ENCODE peak calls at places on chromosomes 7 and 10, in five cellular contexts. O is cardiac fibroblast, G is bronchial epithelial cell, S is stomach, M is PC-9. Q is an unnamed sample.

GRCh38 chr7:25431956-25432355 is 203.7 kb upstream of the NPVF start:
- DNase-seq in O (no peak), G (no peak), S (no peak), M (no peak), Q (no peak)

GRCh38 chr10:89518876-89519842 is 16.2 kb downstream of the SLC16A12 start:
- DNase-seq in O (peak), G (no peak), S (no peak), M (no peak), Q (peak)

GRCh38 chr7:98556288-98556687 is 60.8 kb upstream of the NPTX2 start:
- DNase-seq in O (no peak), G (no peak), S (no peak), M (no peak), Q (no peak)

GRCh38 chr7:144027070-144027469 is 21.7 kb upstream of the OR2A5 start:
- DNase-seq in O (peak), G (peak), S (no peak), M (no peak), Q (peak)

GRCh38 chr10:31646519-31646918 is 282.1 kb downstream of the ARHGAP12 start:
- DNase-seq in O (no peak), G (peak), S (no peak), M (no peak), Q (no peak)

GRCh38 chr10:100980327-100981110 is 6.8 kb downstream of the MRPL43 start:
- DNase-seq in O (no peak), G (no peak), S (peak), M (no peak), Q (no peak)

GRCh38 chr10:88152720-88153119 is 289.3 kb downstream of the PTEN start:
- DNase-seq in O (peak), G (peak), S (no peak), M (peak), Q (peak)

GRCh38 chr7:155356323-155357105 is 58.8 kb downstream of the INSIG1 start:
- DNase-seq in O (no peak), G (peak), S (no peak), M (no peak), Q (no peak)

GRCh38 chr7:98285132-98286092 is 3.9 kb downstream of the BRI3 start:
- DNase-seq in O (no peak), G (no peak), S (no peak), M (no peak), Q (no peak)

GRCh38 chr7:16189026-16189715 is 232.2 kb downstream of the CRPPA start:
- DNase-seq in O (peak), G (peak), S (no peak), M (no peak), Q (peak)

GRCh38 chr7:32256811-32257210 is 186.6 kb upstream of the PDE1C start:
- DNase-seq in O (no peak), G (no peak), S (no peak), M (no peak), Q (no peak)

GRCh38 chr10:11959966-11960365 is 82.6 kb downstream of the UPF2 start:
- DNase-seq in O (no peak), G (no peak), S (no peak), M (no peak), Q (no peak)

GRCh38 chr10:132527338-132528063 is 10.1 kb upstream of the INPP5A start:
- DNase-seq in O (no peak), G (no peak), S (no peak), M (no peak), Q (no peak)

GRCh38 chr7:157436763-157437480 is 100.1 kb downstream of the DNAJB6 start:
- DNase-seq in O (no peak), G (no peak), S (no peak), M (no peak), Q (no peak)

GRCh38 chr10:90985301-90985700 is 64.4 kb upstream of the ANKRD1 start:
- DNase-seq in O (no peak), G (no peak), S (no peak), M (no peak), Q (no peak)

GRCh38 chr7:36161996-36162395 is 8.9 kb downstream of the EEPD1 start:
- DNase-seq in O (no peak), G (peak), S (no peak), M (peak), Q (no peak)

GRCh38 chr7:142438235-142438922 is 180.5 kb upstream of the PRSS58 start:
- DNase-seq in O (peak), G (peak), S (no peak), M (no peak), Q (peak)

GRCh38 chr7:22219036-22219435 is 137.9 kb downstream of the RAPGEF5 start:
- DNase-seq in O (peak), G (no peak), S (no peak), M (no peak), Q (peak)

GRCh38 chr7:143987513-143987912 is 12.6 kb upstream of the OR6B1 start:
- DNase-seq in O (no peak), G (no peak), S (no peak), M (no peak), Q (no peak)

GRCh38 chr7:74262639-74263398 is 8.6 kb upstream of the RFC2 start:
- DNase-seq in O (no peak), G (no peak), S (no peak), M (peak), Q (no peak)

GRCh38 chr10:3427316-3427715 is 254.7 kb upstream of the PITRM1 start:
- DNase-seq in O (peak), G (no peak), S (no peak), M (no peak), Q (no peak)

GRCh38 chr7:4416436-4417092 is 265.5 kb upstream of the FOXK1 start:
- DNase-seq in O (peak), G (no peak), S (peak), M (no peak), Q (peak)

GRCh38 chr7:23955600-23956149 is 245.7 kb downstream of the STK31 start:
- DNase-seq in O (no peak), G (no peak), S (no peak), M (no peak), Q (no peak)

GRCh38 chr7:45708046-45708950 is 134.1 kb downstream of the ADCY1 start:
- DNase-seq in O (no peak), G (no peak), S (no peak), M (no peak), Q (no peak)

GRCh38 chr7:94368371-94368791 is 26.3 kb upstream of the COL1A2 start:
- DNase-seq in O (peak), G (peak), S (no peak), M (no peak), Q (peak)

GRCh38 chr7:28984631-28985030 is 26.5 kb upstream of the TRIL start:
- DNase-seq in O (peak), G (peak), S (peak), M (peak), Q (peak)

GRCh38 chr7:126803060-126803665 is 449.6 kb downstream of the GRM8 start:
- DNase-seq in O (peak), G (peak), S (peak), M (peak), Q (peak)

GRCh38 chr10:97525086-97525485 is 26.4 kb downstream of the UBTD1 start:
- DNase-seq in O (no peak), G (no peak), S (no peak), M (no peak), Q (no peak)

GRCh38 chr7:17105701-17106100 is 192.8 kb upstream of the AHR start:
- DNase-seq in O (peak), G (no peak), S (no peak), M (no peak), Q (peak)

GRCh38 chr10:110868981-110869380 is 2.7 kb upstream of the PDCD4 start:
- DNase-seq in O (no peak), G (no peak), S (no peak), M (no peak), Q (no peak)

GRCh38 chr10:84234508-84234907 is 6.8 kb downstream of the LRIT1 start:
- DNase-seq in O (no peak), G (no peak), S (no peak), M (no peak), Q (no peak)

GRCh38 chr10:28137907-28138880 is 139.3 kb upstream of the ODAD2 start:
- DNase-seq in O (no peak), G (no peak), S (no peak), M (no peak), Q (no peak)

GRCh38 chr10:123318516-123318915 is 164.3 kb downstream of the BUB3 start:
- DNase-seq in O (no peak), G (no peak), S (no peak), M (no peak), Q (no peak)

GRCh38 chr7:79653136-79653631 is 199.7 kb upstream of the MAGI2 start:
- DNase-seq in O (no peak), G (peak), S (no peak), M (no peak), Q (no peak)

GRCh38 chr7:43764807-43765491 is 6.5 kb downstream of the BLVRA start:
- DNase-seq in O (peak), G (peak), S (no peak), M (peak), Q (peak)

GRCh38 chr7:80721880-80722595 is 83.6 kb downstream of the CD36 start:
- DNase-seq in O (peak), G (peak), S (no peak), M (peak), Q (peak)

GRCh38 chr7:39527296-39527695 is 38.9 kb upstream of the YAE1 start:
- DNase-seq in O (peak), G (no peak), S (no peak), M (no peak), Q (peak)
- TF ChIP-seq CTCF in O (no peak), G (no peak), S (no peak), M (no peak), Q (no peak)

GRCh38 chr7:116211006-116211912 is 920 bp downstream of the TES start:
- DNase-seq in O (peak), G (peak), S (peak), M (peak), Q (peak)
- H3K4me3 ChIP-seq in O (peak), G (peak), S (peak), M (peak), Q (peak)

DNA sequence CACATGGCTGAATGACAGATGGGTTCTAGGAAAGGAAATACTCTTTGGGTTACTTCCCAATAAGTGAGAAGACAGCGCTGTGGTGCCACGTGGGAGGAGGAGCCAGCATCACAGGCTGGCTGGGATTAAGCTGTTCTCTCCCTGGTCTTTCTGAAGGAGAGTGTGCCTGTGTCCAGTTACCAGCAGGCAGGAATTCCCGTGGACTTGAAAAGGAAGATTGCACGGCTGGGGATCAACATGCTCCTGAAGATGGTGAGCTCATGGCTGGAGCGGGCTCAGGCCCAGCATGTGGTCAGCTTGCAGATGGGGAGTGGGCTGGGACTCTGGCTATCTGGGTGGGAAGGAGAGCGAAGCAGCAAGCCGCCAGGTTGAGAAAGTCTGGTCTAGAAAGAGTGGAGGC is 8.1 kb downstream of the ADCK2 start:
- DNase-seq in O (no peak), G (no peak), S (peak), M (peak), Q (no peak)
- TF ChIP-seq CTCF in O (no peak), G (no peak), S (no peak), M (no peak), Q (no peak)

DNA sequence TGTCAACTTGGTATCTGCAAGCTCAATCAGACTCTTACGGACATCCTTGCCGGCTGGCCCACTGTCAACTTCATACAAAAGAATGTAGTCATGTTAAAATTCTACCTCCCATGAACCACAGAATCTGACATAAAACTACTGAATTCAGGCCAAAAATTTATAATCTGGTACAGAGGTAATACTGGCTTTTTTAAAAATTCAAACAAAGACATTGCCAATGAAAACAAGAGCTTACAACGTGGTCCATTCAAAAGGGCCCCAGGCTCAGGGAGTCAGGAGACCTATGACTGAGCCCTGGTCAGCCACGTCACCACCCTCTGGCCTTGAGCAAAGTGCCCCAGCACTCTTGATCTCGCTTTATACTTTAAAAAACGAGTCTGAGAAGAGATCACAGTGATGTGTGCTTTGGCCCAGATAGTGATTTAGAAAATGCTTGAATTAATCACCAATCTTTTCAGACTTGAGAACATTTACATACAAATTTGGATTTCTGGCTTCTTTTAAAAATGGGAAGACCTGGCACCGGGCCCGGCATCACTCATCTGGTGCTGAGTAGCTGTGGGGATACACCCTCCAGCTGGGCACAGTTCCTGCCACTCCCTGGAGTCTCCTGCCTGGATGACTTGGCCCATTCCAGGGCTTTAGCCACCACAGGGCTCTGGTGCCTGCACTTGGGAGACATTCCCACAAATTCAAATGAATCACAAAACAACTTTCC is 94.1 kb downstream of the PIP4K2A start:
- DNase-seq in O (peak), G (peak), S (peak), M (peak), Q (peak)
- H3K4me3 ChIP-seq in O (no peak), G (no peak), S (no peak), M (no peak), Q (no peak)

DNA sequence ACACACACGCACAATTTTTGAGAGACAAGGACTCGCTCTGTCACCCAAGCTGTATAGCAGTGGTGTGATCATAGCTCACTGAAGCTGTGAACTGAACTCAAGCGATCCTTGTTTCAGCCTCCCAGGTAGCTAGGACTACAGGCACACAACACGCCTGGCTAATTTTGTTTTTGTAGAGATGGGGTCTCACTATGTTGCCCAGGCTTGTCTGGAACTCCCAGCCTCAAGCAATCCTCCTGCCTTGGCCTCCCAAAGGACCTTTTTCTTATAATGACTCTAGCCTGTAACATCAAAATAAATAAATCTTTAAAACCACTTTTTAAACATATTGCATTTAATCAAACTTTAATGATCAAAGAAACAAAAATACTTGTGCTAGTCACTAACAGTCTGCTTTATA is 140.9 kb upstream of the FGFR2 start:
- DNase-seq in O (no peak), G (no peak), S (no peak), M (no peak), Q (no peak)
- TF ChIP-seq CTCF in O (no peak), G (no peak), S (no peak), M (no peak), Q (no peak)

GRCh38 chr7:40717242-40717641 is 582.4 kb downstream of the SUGCT start:
- DNase-seq in O (peak), G (peak), S (peak), M (peak), Q (peak)
- H3K4me3 ChIP-seq in O (peak), G (no peak), S (peak), M (no peak), Q (peak)

GRCh38 chr10:121848082-121848481 is 79.7 kb downstream of the ATE1 start:
- DNase-seq in O (no peak), G (no peak), S (no peak), M (no peak), Q (no peak)
- TF ChIP-seq CTCF in O (no peak), G (no peak), S (no peak), M (no peak), Q (no peak)

GRCh38 chr7:66741706-66742053 is 1.1 kb downstream of the RABGEF1 start:
- DNase-seq in O (peak), G (no peak), S (no peak), M (no peak), Q (peak)

GRCh38 chr7:66751945-66752344 is 11.4 kb downstream of the RABGEF1 start:
- DNase-seq in O (no peak), G (no peak), S (no peak), M (no peak), Q (no peak)

GRCh38 chr7:66748791-66749190 is 8.3 kb downstream of the RABGEF1 start:
- DNase-seq in O (no peak), G (no peak), S (peak), M (no peak), Q (peak)

GRCh38 chr7:66748127-66748511 is 7.6 kb downstream of the RABGEF1 start:
- DNase-seq in O (no peak), G (no peak), S (no peak), M (no peak), Q (peak)

DNA sequence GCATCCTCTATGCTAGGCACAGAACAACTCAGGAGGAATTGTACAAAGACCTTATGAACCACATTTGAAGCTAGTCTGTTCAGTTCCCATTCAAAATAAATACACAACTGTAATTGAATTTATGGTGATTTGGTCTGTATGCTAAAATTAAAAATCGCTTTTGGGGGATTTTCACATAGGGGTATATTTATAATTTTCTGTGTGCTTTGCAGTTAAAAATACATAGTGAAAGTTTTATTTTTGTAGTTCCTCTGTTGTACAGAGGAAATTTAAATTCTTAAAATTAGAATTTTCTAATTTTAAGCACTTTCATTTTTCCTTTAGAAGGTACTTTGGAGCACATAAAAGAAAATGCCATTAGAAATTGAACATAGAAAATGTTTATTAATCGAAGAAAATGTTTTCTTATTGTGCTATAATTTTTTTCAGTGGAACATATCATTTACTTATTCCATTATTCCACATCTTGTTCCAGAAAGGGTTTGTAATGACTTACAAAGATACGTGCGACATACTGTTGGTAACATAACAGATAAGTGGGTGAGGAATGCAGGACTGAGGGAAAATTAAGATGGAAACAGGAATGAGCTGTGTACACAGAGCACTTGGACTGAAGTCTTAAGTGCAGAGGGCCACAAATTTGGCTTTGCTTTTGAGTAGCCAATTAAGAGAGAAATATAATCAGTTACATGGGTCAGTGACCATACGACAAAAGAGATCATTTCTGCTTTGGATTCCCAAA is 7.0 kb downstream of the RABGEF1 start:
- DNase-seq in O (no peak), G (no peak), S (no peak), M (no peak), Q (peak)
- H3K4me3 ChIP-seq in O (no peak), G (no peak), S (no peak), M (no peak), Q (no peak)

GRCh38 chr7:149863500-149863899 is 10.3 kb upstream of the ATP6V0E2 start:
- DNase-seq in O (no peak), G (no peak), S (no peak), M (no peak), Q (no peak)

GRCh38 chr7:149860821-149861727 is 12.7 kb upstream of the ATP6V0E2 start:
- DNase-seq in O (no peak), G (no peak), S (no peak), M (no peak), Q (no peak)

GRCh38 chr7:149859881-149860280 is 13.9 kb upstream of the ATP6V0E2 start:
- DNase-seq in O (no peak), G (no peak), S (no peak), M (no peak), Q (no peak)

GRCh38 chr7:149862156-149862555 is 11.6 kb upstream of the ATP6V0E2 start:
- DNase-seq in O (no peak), G (no peak), S (no peak), M (no peak), Q (no peak)

DNA sequence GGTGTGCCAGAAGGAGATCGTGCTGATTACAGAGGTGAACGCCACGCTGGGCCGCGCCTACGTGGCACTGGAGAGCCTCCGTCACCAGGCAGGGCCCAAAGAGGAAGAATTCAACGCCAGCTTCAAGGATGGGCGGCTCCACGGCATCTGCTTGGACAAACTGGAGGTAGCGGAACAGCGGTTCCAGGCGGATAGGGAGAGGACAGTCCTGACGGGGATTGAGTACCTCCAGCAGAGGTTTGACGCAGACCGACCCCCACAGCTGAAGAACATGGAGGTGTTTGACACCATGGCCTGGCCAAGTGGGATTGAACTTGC is 12.1 kb upstream of the ATP6V0E2 start:
- DNase-seq in O (no peak), G (no peak), S (no peak), M (no peak), Q (no peak)
- TF ChIP-seq CTCF in O (no peak), G (no peak), S (no peak), M (no peak), Q (no peak)

Q was measured in fibroblast of the aortic adventitia.